ENCODE peak calls at places on chromosomes 1 and 21, in four cellular contexts. One of them, this sample, is unnamed.

GRCh38 chr1:3905266-3905952 is 5.3 kb upstream of the C1orf174 start:
- DNase-seq in A673: no peak
- DNase-seq in PC-3: no peak
- DNase-seq in tibial artery: no peak
- DNase-seq in this sample: no peak

GRCh38 chr21:42013338-42013737 is 3.2 kb upstream of the ZBTB21 start:
- DNase-seq in A673: peak; percentile 30
- DNase-seq in PC-3: no peak
- DNase-seq in tibial artery: no peak
- DNase-seq in this sample: no peak

GRCh38 chr21:37445228-37445627 is 78.7 kb downstream of the DYRK1A start:
- DNase-seq in A673: no peak
- DNase-seq in PC-3: no peak
- DNase-seq in tibial artery: no peak
- DNase-seq in this sample: peak; percentile 55

GRCh38 chr1:8790987-8791386 is 26.5 kb downstream of the RERE start:
- DNase-seq in A673: no peak
- DNase-seq in PC-3: no peak
- DNase-seq in tibial artery: no peak
- DNase-seq in this sample: no peak

GRCh38 chr1:73626326-73626725 is 571.6 kb downstream of the LRRIQ3 start:
- DNase-seq in A673: no peak
- DNase-seq in PC-3: no peak
- DNase-seq in tibial artery: no peak
- DNase-seq in this sample: no peak

GRCh38 chr1:66445492-66446181 is 88.3 kb upstream of the SGIP1 start:
- DNase-seq in A673: no peak
- DNase-seq in PC-3: no peak
- DNase-seq in tibial artery: no peak
- DNase-seq in this sample: no peak

GRCh38 chr1:117622726-117623125 is 16.9 kb downstream of the TENT5C start:
- DNase-seq in A673: no peak
- DNase-seq in PC-3: no peak
- DNase-seq in tibial artery: no peak
- DNase-seq in this sample: no peak

GRCh38 chr1:22794691-22795090 is 84.1 kb downstream of the EPHB2 start:
- DNase-seq in A673: no peak
- DNase-seq in PC-3: no peak
- DNase-seq in tibial artery: no peak
- DNase-seq in this sample: no peak

GRCh38 chr1:178189814-178190213 is 95.9 kb downstream of the RASAL2 start:
- DNase-seq in A673: peak; percentile 78
- DNase-seq in PC-3: peak; percentile 43
- DNase-seq in tibial artery: no peak
- DNase-seq in this sample: no peak

GRCh38 chr1:246782120-246782900 is 58.1 kb downstream of the SCCPDH start:
- DNase-seq in A673: no peak
- DNase-seq in PC-3: peak; percentile 42
- DNase-seq in tibial artery: peak; percentile 57
- DNase-seq in this sample: no peak

GRCh38 chr1:155909894-155910293 is 1.3 kb downstream of the RIT1 start:
- DNase-seq in A673: no peak
- DNase-seq in PC-3: peak; percentile 76
- DNase-seq in tibial artery: no peak
- DNase-seq in this sample: no peak

GRCh38 chr1:236603896-236604217 is 459 bp downstream of the HEATR1 start:
- DNase-seq in A673: no peak
- DNase-seq in PC-3: peak; percentile 2
- DNase-seq in tibial artery: no peak
- DNase-seq in this sample: no peak

GRCh38 chr1:176110203-176110602 is 96.9 kb downstream of the COP1 start:
- DNase-seq in A673: no peak
- DNase-seq in PC-3: no peak
- DNase-seq in tibial artery: no peak
- DNase-seq in this sample: peak; percentile 14

GRCh38 chr1:31939484-31940329 is 1.5 kb upstream of the PTP4A2 start:
- DNase-seq in A673: peak; percentile 63
- DNase-seq in PC-3: peak; percentile 86
- DNase-seq in tibial artery: no peak
- DNase-seq in this sample: peak; percentile 83

GRCh38 chr1:245428681-245429080 is 273.9 kb downstream of the KIF26B start:
- DNase-seq in A673: no peak
- DNase-seq in PC-3: no peak
- DNase-seq in tibial artery: no peak
- DNase-seq in this sample: no peak

GRCh38 chr1:175922254-175922881 is 179.0 kb upstream of the TNR start:
- DNase-seq in A673: no peak
- DNase-seq in PC-3: no peak
- DNase-seq in tibial artery: no peak
- DNase-seq in this sample: no peak

GRCh38 chr1:110630770-110631663 is 24.9 kb upstream of the KCNA2 start:
- DNase-seq in A673: peak; percentile 85
- DNase-seq in PC-3: peak; percentile 80
- DNase-seq in tibial artery: no peak
- DNase-seq in this sample: no peak

GRCh38 chr1:54850737-54851136 is 36.3 kb downstream of the DHCR24 start:
- DNase-seq in A673: no peak
- DNase-seq in PC-3: peak; percentile 80
- DNase-seq in tibial artery: no peak
- DNase-seq in this sample: peak; percentile 34

GRCh38 chr1:234899041-234899787 is 229.4 kb downstream of the TOMM20 start:
- DNase-seq in A673: no peak
- DNase-seq in PC-3: peak; percentile 52
- DNase-seq in tibial artery: no peak
- DNase-seq in this sample: no peak

GRCh38 chr1:84265867-84266266 is 35.6 kb upstream of the SAMD13 start:
- DNase-seq in A673: no peak
- DNase-seq in PC-3: no peak
- DNase-seq in tibial artery: no peak
- DNase-seq in this sample: no peak

GRCh38 chr1:241870290-241870689 is 22.3 kb downstream of the EXO1 start:
- DNase-seq in A673: no peak
- DNase-seq in PC-3: no peak
- DNase-seq in tibial artery: no peak
- DNase-seq in this sample: no peak

GRCh38 chr1:33224166-33224707 is 32.1 kb upstream of the ZNF362 start:
- DNase-seq in A673: no peak
- DNase-seq in PC-3: no peak
- DNase-seq in tibial artery: no peak
- DNase-seq in this sample: no peak

GRCh38 chr1:201593200-201593828 is 54.4 kb downstream of the NAV1 start:
- DNase-seq in A673: peak; percentile 38
- DNase-seq in PC-3: peak; percentile 64
- DNase-seq in tibial artery: peak; percentile 77
- DNase-seq in this sample: no peak

GRCh38 chr1:91920001-91920400 is 29.2 kb upstream of the BRDT start:
- DNase-seq in A673: no peak
- DNase-seq in PC-3: no peak
- DNase-seq in tibial artery: no peak
- DNase-seq in this sample: no peak

GRCh38 chr1:23167353-23168078 is 1.1 kb downstream of the LUZP1 start:
- DNase-seq in A673: peak; percentile 57
- DNase-seq in PC-3: peak; percentile 36
- DNase-seq in tibial artery: peak; percentile 73
- DNase-seq in this sample: peak; percentile 31

GRCh38 chr1:24248859-24249258 is 61.8 kb upstream of the IFNLR1 start:
- DNase-seq in A673: peak; percentile 14
- DNase-seq in PC-3: no peak
- DNase-seq in tibial artery: no peak
- DNase-seq in this sample: no peak

DNA sequence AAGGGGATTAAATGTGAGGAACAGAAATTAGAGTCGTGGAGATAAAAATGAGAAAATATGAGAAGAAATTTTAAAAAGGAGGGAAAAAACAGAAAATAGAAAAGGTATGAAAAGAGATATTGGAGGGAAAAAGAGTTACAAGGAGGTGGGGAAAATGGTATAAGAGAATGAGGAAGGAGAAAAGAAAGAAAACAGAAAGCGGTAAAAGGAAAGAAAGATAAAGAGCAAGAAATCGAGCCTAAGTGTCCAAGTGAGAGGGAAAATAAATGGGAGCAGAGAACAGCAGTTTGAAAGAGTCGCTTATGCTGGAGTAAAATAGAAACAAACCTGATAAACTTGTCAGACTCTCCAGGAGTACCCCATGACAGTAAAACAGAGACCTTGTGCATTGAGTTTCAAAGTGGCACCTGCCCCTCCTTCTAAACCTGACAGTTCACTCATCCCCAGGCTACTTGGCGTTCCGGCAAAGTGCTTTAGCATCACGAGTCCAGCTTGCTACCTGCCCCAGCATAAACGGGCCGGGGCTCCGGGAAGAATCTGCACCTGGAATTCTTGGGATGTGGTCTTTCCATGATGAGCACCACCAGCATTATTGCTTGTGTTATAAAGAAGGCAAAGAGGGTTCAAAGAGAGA is 585 bp downstream of the NEGR1 start:
- DNase-seq in A673: peak; percentile 20
- DNase-seq in PC-3: peak; percentile 48
- DNase-seq in tibial artery: peak; percentile 64
- DNase-seq in this sample: no peak
- H3K4me3 ChIP-seq in A673: peak overlapping the region; percentile 69
- H3K4me3 ChIP-seq in PC-3: peak overlapping the region; percentile 95
- H3K4me3 ChIP-seq in tibial artery: peak overlapping the region; percentile 85
- H3K4me3 ChIP-seq in this sample: peak overlapping the region; percentile 69

DNA sequence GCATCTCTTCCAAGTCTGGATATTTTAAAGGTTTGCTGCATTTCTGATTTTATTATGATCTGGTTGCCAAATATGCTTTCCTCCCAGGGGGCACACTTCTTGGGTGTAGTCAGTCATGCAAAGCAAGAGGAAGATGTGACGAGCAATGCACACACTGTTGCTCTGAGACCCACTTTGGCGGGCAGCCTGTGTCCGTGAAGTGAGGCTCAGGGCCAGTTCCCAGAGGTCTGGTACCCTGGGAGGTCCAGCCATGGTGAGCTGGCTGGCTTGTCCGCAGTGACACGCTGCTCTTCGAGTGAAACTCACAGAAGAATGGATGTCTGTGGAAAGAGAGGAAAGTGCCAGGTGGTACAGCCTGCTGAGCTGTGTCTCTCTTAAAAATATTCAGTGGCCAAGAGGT is 52.8 kb upstream of the EDN2 start:
- DNase-seq in A673: no peak
- DNase-seq in PC-3: no peak
- DNase-seq in tibial artery: peak; percentile 64
- DNase-seq in this sample: no peak
- H3K4me3 ChIP-seq in A673: no peak overlapping the region
- H3K4me3 ChIP-seq in PC-3: no peak overlapping the region
- H3K4me3 ChIP-seq in tibial artery: no peak overlapping the region
- H3K4me3 ChIP-seq in this sample: no peak overlapping the region

GRCh38 chr1:220890582-220890981 is 11.3 kb downstream of the HLX start:
- DNase-seq in A673: no peak
- DNase-seq in PC-3: no peak
- DNase-seq in tibial artery: no peak
- DNase-seq in this sample: no peak

GRCh38 chr1:220889848-220890287 is 10.6 kb downstream of the HLX start:
- DNase-seq in A673: no peak
- DNase-seq in PC-3: no peak
- DNase-seq in tibial artery: no peak
- DNase-seq in this sample: no peak

GRCh38 chr1:220892997-220893700 is 13.9 kb downstream of the HLX start:
- DNase-seq in A673: no peak
- DNase-seq in PC-3: no peak
- DNase-seq in tibial artery: no peak
- DNase-seq in this sample: no peak

GRCh38 chr1:220892086-220892376 is 12.8 kb downstream of the HLX start:
- DNase-seq in A673: no peak
- DNase-seq in PC-3: no peak
- DNase-seq in tibial artery: no peak
- DNase-seq in this sample: no peak

DNA sequence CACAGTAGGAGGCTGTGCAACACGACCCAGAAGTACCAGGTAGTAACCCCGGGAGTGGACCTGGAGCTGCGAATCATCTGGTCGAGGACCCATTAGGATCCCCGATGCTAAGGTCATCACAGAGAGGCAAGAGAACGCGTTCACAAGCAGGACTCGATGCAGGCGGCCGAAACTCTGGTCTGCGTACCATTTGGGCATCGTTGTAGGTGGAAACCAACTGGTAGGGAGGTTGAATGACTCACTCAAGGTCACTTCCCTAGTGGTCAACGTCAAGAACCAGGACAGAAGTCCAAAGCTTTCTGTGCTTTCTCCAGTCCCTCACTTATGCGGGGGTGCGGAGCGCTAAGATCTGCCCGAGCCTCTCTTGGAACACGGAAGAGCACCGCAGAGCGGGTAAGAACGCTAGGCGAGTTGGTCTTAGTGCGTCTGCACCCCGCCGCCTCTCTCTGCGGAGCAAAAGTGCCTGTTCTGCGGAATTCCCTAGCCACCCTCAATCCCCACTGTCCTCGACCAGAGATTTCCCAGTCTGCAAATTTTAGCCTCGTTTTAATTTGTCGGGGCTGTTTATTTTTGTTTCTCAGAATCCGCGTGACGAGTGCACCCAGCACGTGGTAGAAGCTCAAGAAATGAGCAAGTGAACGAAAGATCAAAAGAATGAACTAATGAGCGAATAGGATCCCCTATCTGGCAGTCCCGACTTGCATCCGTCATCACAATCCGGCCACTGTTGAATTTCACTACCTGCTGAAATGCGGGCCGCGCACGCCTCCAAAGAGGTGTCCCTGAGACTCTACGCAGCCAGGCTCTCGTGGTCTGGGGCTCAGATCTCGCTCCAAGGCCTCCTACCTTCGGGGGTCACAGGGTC is 12.2 kb downstream of the HLX start:
- DNase-seq in A673: no peak
- DNase-seq in PC-3: no peak
- DNase-seq in tibial artery: no peak
- DNase-seq in this sample: no peak
- H3K4me3 ChIP-seq in A673: no peak overlapping the region
- H3K4me3 ChIP-seq in PC-3: no peak overlapping the region
- H3K4me3 ChIP-seq in tibial artery: no peak overlapping the region
- H3K4me3 ChIP-seq in this sample: no peak overlapping the region

DNA sequence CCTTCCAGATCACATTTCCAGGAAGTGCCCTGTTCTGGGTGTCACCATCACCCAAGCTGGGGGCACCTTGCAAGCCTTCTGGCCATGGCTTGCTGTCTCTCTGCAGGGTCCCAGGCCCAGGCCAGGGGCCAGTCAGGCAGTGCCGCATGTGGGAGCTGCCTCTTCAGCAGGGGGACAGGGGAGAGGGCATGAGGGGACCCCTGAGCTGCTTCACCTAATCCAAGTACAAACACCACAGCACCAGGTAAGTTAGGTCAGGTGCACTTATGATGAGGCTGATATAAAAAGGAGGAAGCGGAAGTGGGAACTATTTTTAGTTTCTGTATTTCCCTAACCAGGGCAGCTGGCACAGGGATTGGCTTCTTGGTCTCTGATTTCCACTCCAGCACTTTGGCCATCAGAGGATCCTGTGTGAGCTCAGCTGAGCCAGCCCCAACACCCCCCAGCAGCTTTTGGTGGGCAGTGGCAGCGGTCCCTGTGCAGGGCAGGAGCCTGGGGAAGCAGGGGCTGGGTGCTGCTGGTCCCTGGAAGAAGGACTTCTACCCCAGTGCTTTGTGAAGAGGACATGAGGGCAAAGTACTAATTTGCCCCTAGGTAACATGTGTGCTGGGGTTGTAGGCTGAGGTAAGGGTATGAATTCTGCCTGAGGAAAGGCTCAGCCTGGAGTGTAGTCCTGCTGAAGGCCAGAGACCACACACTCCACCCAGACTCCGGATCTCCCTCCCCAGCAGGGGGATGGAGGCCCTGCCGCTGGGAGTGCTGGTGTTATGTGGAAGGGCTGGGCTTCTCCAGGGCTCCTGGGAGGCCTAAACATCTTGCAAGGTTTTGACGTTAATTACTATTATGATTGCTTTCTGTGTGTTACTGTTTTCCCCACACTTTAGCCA is 3.3 kb upstream of the PCBP3 start:
- DNase-seq in A673: no peak
- DNase-seq in PC-3: no peak
- DNase-seq in tibial artery: no peak
- DNase-seq in this sample: no peak
- H3K4me3 ChIP-seq in A673: no peak overlapping the region
- H3K4me3 ChIP-seq in PC-3: no peak overlapping the region
- H3K4me3 ChIP-seq in tibial artery: no peak overlapping the region
- H3K4me3 ChIP-seq in this sample: no peak overlapping the region

This sample was measured in retinal pigment epithelial cell.